ENCODE peak calls at places on chromosomes 11 and 22, in four cellular contexts. G is CD8-positive, alpha-beta T cell; E is body of pancreas; R is heart right ventricle. Z is an unnamed sample. For H3K4me1, the result is how much of the 10 kb centered on the place peaks cover.

GRCh38 chr22:28884754-28885375 is 1.5 kb downstream of the ZNRF3 start:
- DNase-seq in G (no peak), E (no peak), R (no peak), Z (peak)

GRCh38 chr11:112962854-112963367 is 1.7 kb downstream of the NCAM1 start:
- DNase-seq in R (peak), E (peak), G (no peak), Z (peak)

GRCh38 chr11:77813256-77813655 is 7.3 kb downstream of the RSF1 start:
- DNase-seq in E (no peak), R (no peak), G (no peak), Z (no peak)

GRCh38 chr11:108223449-108224149 is 732 bp downstream of the ATM start:
- DNase-seq in R (no peak), E (no peak), G (peak), Z (no peak)

GRCh38 chr11:122746050-122746478 is 90.5 kb downstream of the UBASH3B start:
- DNase-seq in R (no peak), E (no peak), G (peak), Z (no peak)

GRCh38 chr22:25353516-25354445 is 134.3 kb downstream of the CRYBB2 start:
- DNase-seq in E (no peak), G (no peak), R (no peak), Z (no peak)

GRCh38 chr11:132337819-132338416 is 967.5 kb downstream of the NTM start:
- DNase-seq in G (no peak), E (no peak), R (no peak), Z (no peak)

GRCh38 chr22:40426671-40427070 is 56.3 kb downstream of the SGSM3 start:
- DNase-seq in R (no peak), G (no peak), E (no peak), Z (no peak)

GRCh38 chr22:27840436-27840835 is 38.9 kb upstream of the MN1 start:
- DNase-seq in G (no peak), E (no peak), R (no peak), Z (no peak)

GRCh38 chr11:122267602-122268001 is 151.6 kb upstream of the BLID start:
- DNase-seq in E (no peak), G (no peak), R (no peak), Z (no peak)

GRCh38 chr11:111438846-111439520 is 59.9 kb upstream of the POU2AF1 start:
- DNase-seq in E (no peak), R (no peak), G (no peak), Z (no peak)

GRCh38 chr11:6657346-6657745 is 1.7 kb upstream of the DCHS1 start:
- DNase-seq in R (no peak), E (no peak), G (no peak), Z (no peak)

GRCh38 chr22:45224988-45225731 is 15.5 kb downstream of the KIAA0930 start:
- DNase-seq in G (no peak), E (no peak), R (no peak), Z (no peak)

GRCh38 chr11:105840391-105840790 is 181.6 kb downstream of the MSANTD4 start:
- DNase-seq in E (no peak), R (no peak), G (no peak), Z (no peak)

GRCh38 chr11:88179966-88180629 is 4.9 kb upstream of the RAB38 start:
- DNase-seq in G (no peak), R (no peak), E (no peak), Z (no peak)

GRCh38 chr11:120239713-120240640 is at the start of gene POU2F3:
- DNase-seq in E (peak), G (no peak), R (no peak), Z (no peak)

GRCh38 chr11:71432761-71433647 is 15.2 kb downstream of the DHCR7 start:
- DNase-seq in E (no peak), G (no peak), R (no peak), Z (no peak)

GRCh38 chr11:124612567-124613245 is 1.5 kb downstream of the PANX3 start:
- DNase-seq in G (no peak), E (no peak), R (no peak), Z (no peak)

GRCh38 chr11:72712168-72712721 is 38.0 kb upstream of the PDE2A start:
- DNase-seq in E (no peak), R (peak), G (no peak), Z (peak)

GRCh38 chr22:36977401-36977861 is 41.8 kb downstream of the TST start:
- DNase-seq in R (peak), E (peak), G (peak), Z (peak)

GRCh38 chr11:99739464-99740089 is 718.8 kb downstream of the CNTN5 start:
- DNase-seq in G (no peak), R (no peak), E (no peak), Z (no peak)

GRCh38 chr11:86802601-86803051 is 2.3 kb downstream of the PRSS23 start:
- DNase-seq in G (no peak), E (peak), R (no peak), Z (no peak)

GRCh38 chr11:115745545-115746265 is 241.5 kb upstream of the CADM1 start:
- DNase-seq in E (no peak), G (no peak), R (peak), Z (no peak)

GRCh38 chr11:1931326-1931725 is 11.8 kb downstream of the TNNT3 start:
- DNase-seq in G (no peak), R (peak), E (peak), Z (no peak)

GRCh38 chr22:38139901-38140300 is 29.4 kb upstream of the BAIAP2L2 start:
- DNase-seq in G (no peak), E (no peak), R (no peak), Z (no peak)

GRCh38 chr11:26623076-26623666 is 51.1 kb upstream of the MUC15 start:
- DNase-seq in G (no peak), R (no peak), E (no peak), Z (no peak)

GRCh38 chr22:21991774-21992173 is 9.2 kb upstream of the TOP3B start:
- DNase-seq in E (no peak), G (no peak), R (no peak), Z (no peak)

GRCh38 chr22:47195676-47196492 is 433.4 kb downstream of the TBC1D22A start:
- DNase-seq in R (no peak), G (no peak), E (peak), Z (peak)

GRCh38 chr11:124086447-124086846 is 28.8 kb upstream of the VWA5A start:
- DNase-seq in R (no peak), G (no peak), E (no peak), Z (no peak)

GRCh38 chr11:73236879-73237278 is 18.8 kb downstream of the P2RY2 start:
- DNase-seq in G (no peak), R (peak), E (no peak), Z (peak)

GRCh38 chr11:110907629-110908028 is 195.4 kb upstream of the ARHGAP20 start:
- DNase-seq in E (no peak), G (no peak), R (no peak), Z (peak)

GRCh38 chr11:95453616-95454118 is 222.7 kb upstream of the SESN3 start:
- DNase-seq in R (peak), G (no peak), E (peak), Z (no peak)

GRCh38 chr11:62548545-62549335 is 2.1 kb upstream of the AHNAK start:
- DNase-seq in G (no peak), R (peak), E (peak), Z (peak)
- H3K27ac ChIP-seq in G (no peak), R (peak), E (peak), Z (peak)

GRCh38 chr11:68008381-68009337 is 1.5 kb upstream of the ALDH3B1 start:
- DNase-seq in G (no peak), E (peak), R (no peak), Z (peak)

GRCh38 chr11:68007498-68008380 is 2.4 kb upstream of the ALDH3B1 start:
- DNase-seq in G (no peak), E (no peak), R (no peak), Z (no peak)

GRCh38 chr11:68010058-68011041 is at the start of gene ALDH3B1:
- DNase-seq in E (peak), G (no peak), R (peak), Z (peak)

GRCh38 chr11:68011046-68011943 is 1.2 kb downstream of the ALDH3B1 start:
- DNase-seq in E (no peak), R (no peak), G (no peak), Z (no peak)

DNA sequence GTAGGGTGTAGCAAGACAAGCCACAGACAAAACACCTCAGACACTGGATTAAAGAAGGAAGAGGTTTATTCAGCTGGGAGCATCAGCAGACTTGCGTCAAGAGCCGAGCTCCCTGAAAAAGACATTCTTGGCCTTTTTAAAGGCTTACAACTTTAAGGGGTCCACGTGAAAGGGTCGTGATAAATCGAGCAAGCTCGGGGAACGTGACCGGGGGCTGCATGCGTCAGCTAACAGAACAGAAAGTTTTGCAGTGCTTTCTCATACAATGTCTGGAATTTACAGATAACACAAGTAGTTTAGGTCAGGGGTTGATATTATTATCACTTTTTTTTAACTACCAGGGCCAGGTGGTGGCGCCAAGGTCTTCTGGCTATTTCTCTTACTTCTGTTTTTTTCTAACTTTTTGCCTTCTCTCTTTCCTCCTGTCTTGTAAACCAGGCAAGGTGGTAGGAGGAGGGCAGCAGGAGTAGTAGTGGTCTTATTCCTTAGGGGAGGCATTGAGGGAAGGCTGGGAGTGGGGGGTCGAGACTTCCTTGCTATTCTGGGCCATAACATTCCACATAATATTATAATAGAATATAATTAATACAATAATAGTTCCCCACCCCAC is 631 bp upstream of the ALDH3B1 start:
- DNase-seq in E (peak), R (no peak), G (no peak), Z (no peak)
- H3K4me1 ChIP-seq in E (half or more), R (under half), G (under half), Z (under half)

DNA sequence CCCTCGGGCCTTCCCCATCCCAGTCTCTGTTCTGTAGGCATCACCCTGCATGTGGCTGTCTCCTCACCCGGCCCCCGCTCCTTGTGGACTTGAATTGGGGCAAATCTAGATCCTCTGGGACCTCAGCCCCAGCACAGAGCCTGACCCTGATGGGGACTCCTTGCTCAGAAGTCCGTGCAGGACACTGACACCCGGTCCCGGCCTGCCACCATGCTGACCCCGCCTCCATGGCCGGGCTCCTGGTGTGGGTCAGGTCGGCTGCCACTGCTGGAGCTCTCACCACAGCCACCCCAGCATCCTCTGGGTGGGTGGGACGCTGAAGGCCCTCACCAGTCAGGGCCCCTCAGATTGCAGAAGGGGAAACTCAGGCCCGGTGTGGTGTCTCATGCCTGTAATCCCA is 1.8 kb downstream of the IGLL1 start:
- DNase-seq in G (no peak), R (no peak), E (no peak), Z (no peak)
- TF ChIP-seq CTCF in G (no peak), R (no peak), E (no peak), Z (no peak)

DNA sequence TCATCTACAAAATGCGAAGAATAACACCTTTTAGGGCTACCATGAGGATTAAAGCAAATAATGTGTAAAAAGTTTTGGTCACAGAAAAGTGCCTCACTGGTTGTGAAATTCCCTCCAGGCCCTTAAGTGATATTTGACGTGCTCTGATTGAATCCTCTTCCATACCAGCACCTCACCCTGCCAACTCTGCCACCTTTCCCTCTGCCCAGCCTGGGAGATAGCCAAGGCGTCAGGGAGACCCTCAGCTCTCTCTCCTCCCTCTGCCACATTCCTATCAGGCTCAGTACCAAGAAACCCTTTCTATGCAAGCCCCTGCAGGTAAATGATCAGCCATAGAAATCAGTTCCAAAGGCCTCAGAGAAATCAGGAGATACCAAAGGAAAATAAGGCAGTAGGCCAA is 21.4 kb downstream of the PLEKHA7 start:
- DNase-seq in R (no peak), E (no peak), G (no peak), Z (no peak)
- H3K27ac ChIP-seq in R (no peak), E (peak), G (no peak), Z (peak)

GRCh38 chr11:46364056-46364455 is 16.8 kb downstream of the DGKZ start:
- DNase-seq in G (no peak), E (no peak), R (no peak), Z (no peak)
- H3K4me1 ChIP-seq in G (half or more), E (under half), R (half or more), Z (under half)

DNA sequence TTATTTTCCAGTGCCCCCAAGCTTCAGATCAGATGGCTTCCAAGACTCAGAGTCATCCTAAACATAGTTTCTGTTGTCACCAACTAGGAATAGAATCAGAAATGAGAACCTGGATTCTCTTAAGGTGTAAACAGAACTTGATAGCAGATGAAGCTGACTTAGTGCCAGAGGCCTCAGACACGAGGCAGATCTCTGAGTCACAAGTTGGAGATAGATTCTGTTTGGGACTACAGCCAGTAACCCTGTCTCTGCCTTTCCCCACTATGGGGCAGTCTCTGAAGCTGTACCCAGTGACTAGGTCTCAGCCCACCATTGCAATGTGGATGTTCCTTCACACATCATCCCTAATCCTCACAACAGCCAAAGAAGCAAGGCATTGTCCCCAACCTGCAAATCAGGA is 25.4 kb downstream of the NEU3 start:
- DNase-seq in E (no peak), R (peak), G (no peak), Z (no peak)
- TF ChIP-seq CTCF in E (no peak), R (no peak), G (no peak), Z (no peak)